ENCODE peak calls at places on chromosomes 16 and 17, in ten cellular contexts. U is IMR-90; Q is tibial nerve; G is psoas muscle; I is A549; O is Panc1; C is heart left ventricle; D is CD8-positive, alpha-beta T cell; V is esophagus squamous epithelium; F is hepatocyte. R is an unnamed sample.

GRCh38 chr16:65392831-65393565 is 271.1 kb upstream of the CDH11 start:
- DNase-seq in C (no peak), F (no peak), Q (no peak), V (no peak), O (no peak), U (no peak), G (no peak), D (no peak), I (no peak), R (no peak)

GRCh38 chr17:19867654-19868395 is at the start of gene ULK2:
- DNase-seq in C (peak; percentile 56), V (no peak), I (peak; percentile 90), D (no peak), O (no peak), U (peak; percentile 69), Q (peak; percentile 7), F (peak; percentile 89), G (peak; percentile 73), R (peak; percentile 87)

GRCh38 chr17:15492186-15492585 is 24.8 kb upstream of the CDRT4 start:
- DNase-seq in I (no peak), D (no peak), C (no peak), Q (no peak), G (no peak), U (no peak), O (no peak), F (no peak), V (no peak), R (no peak)

GRCh38 chr17:2965621-2966275 is 97.7 kb downstream of the OR1D5 start:
- DNase-seq in C (no peak), F (peak; percentile 56), Q (no peak), I (peak; percentile 89), O (no peak), U (peak; percentile 74), G (no peak), V (no peak), D (no peak), R (peak; percentile 58)

GRCh38 chr17:76547183-76547641 is 7.4 kb downstream of the PRCD start:
- DNase-seq in V (no peak), I (peak; percentile 74), O (no peak), G (peak; percentile 40), D (peak; percentile 30), F (peak; percentile 82), U (peak; percentile 85), Q (peak; percentile 77), C (peak; percentile 75), R (peak; percentile 81)

GRCh38 chr17:72334205-72334604 is 213.4 kb downstream of the SOX9 start:
- DNase-seq in C (no peak), Q (no peak), D (no peak), G (no peak), F (no peak), O (no peak), V (no peak), U (peak; percentile 89), I (peak; percentile 22), R (no peak)

GRCh38 chr17:6639014-6639650 is 1.4 kb downstream of the KIAA0753 start:
- DNase-seq in U (no peak), V (no peak), C (no peak), Q (no peak), F (peak; percentile 20), G (no peak), O (no peak), I (no peak), D (no peak), R (no peak)

GRCh38 chr16:88809068-88809675 is 2.6 kb downstream of the APRT start:
- DNase-seq in O (no peak), D (no peak), C (no peak), V (no peak), I (peak; percentile 44), G (no peak), F (no peak), Q (no peak), U (no peak), R (no peak)

GRCh38 chr16:75204410-75204758 is 2.6 kb downstream of the CTRB2 start:
- DNase-seq in V (no peak), G (peak; percentile 3), C (no peak), O (no peak), F (no peak), I (no peak), Q (no peak), D (no peak), U (no peak), R (no peak)

GRCh38 chr17:44979426-44980273 is 11.5 kb upstream of the C1QL1 start:
- DNase-seq in Q (no peak), O (no peak), G (no peak), F (peak; percentile 63), C (no peak), I (no peak), V (no peak), U (peak; percentile 82), D (no peak), R (no peak)

GRCh38 chr17:34195987-34196386 is 59.1 kb upstream of the CCL2 start:
- DNase-seq in G (no peak), Q (no peak), O (no peak), D (no peak), U (peak; percentile 20), V (no peak), F (no peak), C (no peak), I (no peak), R (no peak)

GRCh38 chr16:89828870-89829629 is 775 bp downstream of the SPIRE2 start:
- DNase-seq in G (no peak), F (no peak), V (no peak), Q (no peak), U (no peak), I (no peak), D (no peak), C (no peak), O (no peak), R (no peak)

GRCh38 chr16:89828199-89828869 is at the start of gene SPIRE2:
- DNase-seq in D (peak; percentile 54), G (peak; percentile 69), C (peak; percentile 73), I (peak; percentile 53), O (no peak), U (peak; percentile 71), Q (peak; percentile 38), V (no peak), F (peak; percentile 94), R (peak; percentile 84)

GRCh38 chr16:89829630-89830437 is 1.6 kb downstream of the SPIRE2 start:
- DNase-seq in C (no peak), Q (no peak), D (no peak), F (no peak), V (no peak), G (no peak), U (no peak), O (no peak), I (no peak), R (no peak)

GRCh38 chr16:89827383-89828198 is 684 bp upstream of the SPIRE2 start:
- DNase-seq in V (no peak), G (peak; percentile 25), U (peak; percentile 62), D (no peak), O (no peak), I (peak; percentile 85), C (peak; percentile 35), F (peak; percentile 71), Q (no peak), R (peak; percentile 54)

DNA sequence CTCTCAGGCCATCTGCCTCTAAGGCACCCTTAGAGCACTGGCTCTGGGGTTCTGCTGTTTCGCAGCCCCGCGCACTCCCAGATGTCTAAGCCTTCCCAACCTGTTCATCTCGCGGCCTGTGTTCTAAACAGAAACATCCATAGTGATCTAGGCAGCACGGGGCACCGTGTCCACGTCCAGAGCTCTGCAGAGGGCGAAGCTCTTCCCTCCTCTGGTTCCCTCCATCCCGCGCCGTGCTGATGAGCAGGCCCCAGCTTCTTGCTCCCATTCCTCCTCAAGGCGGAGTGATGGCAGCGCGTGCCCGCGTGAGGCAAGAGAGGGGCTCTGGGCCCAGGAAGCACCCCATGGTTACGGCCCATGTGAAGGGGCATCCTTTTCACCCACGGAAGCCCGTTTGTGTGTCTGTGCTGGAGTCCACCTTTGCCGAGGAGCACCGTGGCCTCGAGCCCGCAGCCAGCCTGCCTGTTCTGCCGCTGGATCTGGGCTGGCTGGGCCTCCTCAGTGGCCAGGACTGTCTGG is 3.6 kb downstream of the SPIRE2 start:
- DNase-seq in F (no peak), V (no peak), D (no peak), I (no peak), O (no peak), C (no peak), Q (no peak), U (no peak), G (no peak), R (no peak)
- H3K4me1 ChIP-seq in F (peaks cover 28% of the 10 kb centered on the region), V (peaks cover 14% of the 10 kb centered on the region), D (peaks cover 11% of the 10 kb centered on the region), I (peaks cover 13% of the 10 kb centered on the region), O (peaks cover 13% of the 10 kb centered on the region), C (peaks cover 5% of the 10 kb centered on the region), Q (peaks cover 9% of the 10 kb centered on the region), U (peaks cover 6% of the 10 kb centered on the region), G (no peaks in the 10 kb centered on the region), R (peaks cover 4% of the 10 kb centered on the region)

GRCh38 chr16:56956756-56957155 is 5.0 kb upstream of the CETP start:
- DNase-seq in C (no peak), O (no peak), V (no peak), U (no peak), Q (no peak), G (no peak), F (no peak), D (no peak), I (no peak), R (no peak)
- TF ChIP-seq CTCF in C (no peak), O (no peak), V (no peak), U (peak; percentile 19), Q (no peak), G (no peak), F (no peak), D (no peak), I (no peak), R (no peak)

GRCh38 chr16:57800213-57801097 is 1.8 kb downstream of the KIFC3 start:
- DNase-seq in Q (no peak), U (no peak), O (no peak), I (no peak), V (no peak), D (no peak), F (no peak), C (no peak), G (no peak), R (no peak)
- H3K4me1 ChIP-seq in Q (peaks cover 43% of the 10 kb centered on the region), U (peaks cover 29% of the 10 kb centered on the region), O (peaks cover 37% of the 10 kb centered on the region), I (peaks cover 52% of the 10 kb centered on the region), V (peaks cover 45% of the 10 kb centered on the region), D (peaks cover 15% of the 10 kb centered on the region), F (peaks cover 71% of the 10 kb centered on the region), C (peaks cover 45% of the 10 kb centered on the region), G (peaks cover 65% of the 10 kb centered on the region), R (peaks cover 45% of the 10 kb centered on the region)

GRCh38 chr17:8160224-8160577 is 2.5 kb downstream of the VAMP2 start:
- DNase-seq in G (peak; percentile 1), O (no peak), D (no peak), Q (no peak), V (no peak), F (no peak), I (no peak), C (no peak), U (no peak), R (no peak)

GRCh38 chr17:8158267-8159031 is 4.3 kb downstream of the VAMP2 start:
- DNase-seq in V (peak; percentile 71), G (peak; percentile 92), I (peak; percentile 95), Q (peak; percentile 98), C (peak; percentile 89), O (peak; percentile 90), U (peak; percentile 87), D (peak; percentile 72), F (peak; percentile 94), R (peak; percentile 90)

GRCh38 chr17:8159459-8160223 is 3.1 kb downstream of the VAMP2 start:
- DNase-seq in O (no peak), I (no peak), U (no peak), D (no peak), C (no peak), G (peak; percentile 12), Q (no peak), V (no peak), F (no peak), R (no peak)

GRCh38 chr17:8160741-8161221 is 2.0 kb downstream of the VAMP2 start:
- DNase-seq in O (no peak), I (no peak), Q (no peak), U (no peak), G (peak; percentile 12), D (no peak), C (no peak), F (no peak), V (no peak), R (no peak)

GRCh38 chr17:8159032-8159400 is 3.7 kb downstream of the VAMP2 start:
- DNase-seq in F (no peak), O (no peak), C (no peak), G (no peak), Q (no peak), U (no peak), I (no peak), D (no peak), V (no peak), R (no peak)
- TF ChIP-seq CTCF in F (no peak), O (no peak), C (no peak), G (no peak), Q (no peak), U (no peak), I (no peak), D (no peak), V (no peak), R (no peak)